ENCODE peak calls at places on chromosome 12, in four cellular contexts. X, W, O and F are unnamed samples.

GRCh38 chr12:113214938-113215400 is 6.3 kb upstream of the TPCN1 start:
- DNase-seq in X (peak; percentile 93), O (no peak), W (peak; percentile 81), F (no peak)

GRCh38 chr12:84642201-84642600 is 270.4 kb downstream of the SLC6A15 start:
- DNase-seq in W (no peak), X (no peak), O (no peak), F (no peak)

GRCh38 chr12:42859612-42860011 is 270.1 kb upstream of the PRICKLE1 start:
- DNase-seq in W (no peak), O (no peak), X (no peak), F (no peak)

GRCh38 chr12:76764856-76765255 is 941 bp downstream of the ZDHHC17 start:
- DNase-seq in O (no peak), W (peak; percentile 4), X (no peak), F (no peak)

GRCh38 chr12:129467749-129468148 is 436.1 kb downstream of the TMEM132D start:
- DNase-seq in O (no peak), W (no peak), X (no peak), F (no peak)

GRCh38 chr12:2494490-2495192 is 300.1 kb upstream of the FKBP4 start:
- DNase-seq in X (no peak), O (no peak), W (no peak), F (no peak)

GRCh38 chr12:76633415-76633814 is 73.8 kb upstream of the OSBPL8 start:
- DNase-seq in W (no peak), X (no peak), O (peak; percentile 16), F (no peak)

GRCh38 chr12:1611775-1612174 is 17.3 kb upstream of the WNT5B start:
- DNase-seq in W (no peak), O (no peak), X (no peak), F (no peak)

GRCh38 chr12:107491856-107492255 is 193.7 kb upstream of the PWP1 start:
- DNase-seq in W (no peak), O (no peak), X (no peak), F (no peak)

GRCh38 chr12:25976289-25976688 is 17.8 kb downstream of the RASSF8 start:
- DNase-seq in W (no peak), O (no peak), X (no peak), F (no peak)

GRCh38 chr12:62862259-62862881 is 72.6 kb downstream of the PPM1H start:
- DNase-seq in W (no peak), O (no peak), X (no peak), F (peak; percentile 25)

GRCh38 chr12:69059465-69060457 is 126.8 kb upstream of the CPM start:
- DNase-seq in X (peak; percentile 86), W (no peak), O (no peak), F (peak; percentile 36)

GRCh38 chr12:49990269-49990668 is 17.5 kb downstream of the AQP6 start:
- DNase-seq in O (no peak), X (no peak), W (no peak), F (no peak)

GRCh38 chr12:85036241-85036707 is at the start of the genes LRRIQ1 and TSPAN19:
- DNase-seq in W (peak; percentile 54), X (peak; percentile 70), O (peak; percentile 4), F (peak; percentile 39)

GRCh38 chr12:52252728-52253328 is 19.8 kb downstream of the KRT7 start:
- DNase-seq in X (no peak), W (no peak), O (no peak), F (no peak)

GRCh38 chr12:117093431-117093830 is 5.8 kb downstream of the TESC start:
- DNase-seq in X (no peak), W (no peak), O (no peak), F (no peak)

GRCh38 chr12:70606001-70606400 is 31.2 kb downstream of the PTPRB start:
- DNase-seq in W (peak; percentile 23), X (no peak), O (no peak), F (no peak)

GRCh38 chr12:118120579-118121363 is 15.2 kb upstream of the PEBP1 start:
- DNase-seq in X (no peak), O (peak; percentile 90), W (peak; percentile 91), F (no peak)

GRCh38 chr12:3150820-3151590 is 73.8 kb downstream of the TSPAN9 start:
- DNase-seq in O (no peak), W (no peak), X (no peak), F (no peak)

GRCh38 chr12:65607271-65607880 is 216.9 kb upstream of the HMGA2 start:
- DNase-seq in X (no peak), O (no peak), W (no peak), F (no peak)

GRCh38 chr12:39866135-39866534 is 239.7 kb downstream of the SLC2A13 start:
- DNase-seq in W (no peak), X (no peak), O (no peak), F (no peak)

GRCh38 chr12:54475542-54475941 is 2.1 kb upstream of the GTSF1 start:
- DNase-seq in X (no peak), O (no peak), W (no peak), F (no peak)

GRCh38 chr12:122473543-122474323 is 27.0 kb downstream of the ZCCHC8 start:
- DNase-seq in X (no peak), W (no peak), O (peak; percentile 20), F (no peak)
- TF ChIP-seq TCF7L2 in X (no peak), W (no peak), O (no peak), F (no peak)

GRCh38 chr12:108699955-108700563 is 31.3 kb downstream of the CORO1C start:
- DNase-seq in X (no peak), O (peak; percentile 90), W (no peak), F (no peak)

GRCh38 chr12:108702534-108702933 is 28.8 kb downstream of the CORO1C start:
- DNase-seq in W (no peak), X (no peak), O (no peak), F (no peak)

GRCh38 chr12:108700833-108701450 is 30.4 kb downstream of the CORO1C start:
- DNase-seq in X (no peak), W (no peak), O (no peak), F (no peak)

GRCh38 chr12:108704527-108704926 is 26.8 kb downstream of the CORO1C start:
- DNase-seq in X (no peak), W (no peak), O (no peak), F (no peak)

GRCh38 chr12:108701779-108702435 is 29.4 kb downstream of the CORO1C start:
- DNase-seq in W (no peak), O (no peak), X (no peak), F (no peak)
- TF ChIP-seq TCF7L2 in W (no peak), O (no peak), X (no peak), F (no peak)

GRCh38 chr12:57766464-57767311 is at the start of gene CYP27B1:
- DNase-seq in X (no peak), W (no peak), O (peak; percentile 49), F (no peak)
- TF ChIP-seq TCF7L2 in X (no peak), W (no peak), O (no peak), F (no peak)

DNA sequence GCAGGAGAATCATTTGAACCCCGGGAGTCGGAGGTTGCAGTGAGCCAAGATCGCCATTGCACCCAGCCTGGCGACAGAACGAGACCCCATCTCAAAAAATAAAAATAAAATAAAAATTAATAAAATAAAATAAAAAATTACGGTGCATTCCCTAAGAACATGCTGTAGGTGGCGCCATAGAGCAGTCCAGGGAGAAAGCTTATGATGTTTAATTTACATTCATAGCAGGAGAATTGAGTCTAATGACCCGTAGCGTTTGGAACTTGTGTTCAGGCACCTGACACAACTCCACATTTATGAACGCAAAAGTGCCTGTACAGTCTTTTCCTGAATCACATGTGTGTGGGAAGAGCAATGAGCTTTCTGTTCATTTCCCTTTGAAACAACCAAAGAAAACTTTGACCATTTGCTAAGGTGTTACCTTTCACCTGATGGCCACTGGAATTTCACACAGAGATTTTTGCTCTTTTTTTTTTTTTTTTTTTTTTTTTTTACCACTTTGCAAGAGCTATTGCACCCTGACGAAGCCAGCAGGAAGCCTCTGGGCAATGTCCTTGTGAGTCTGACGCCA is 60.6 kb upstream of the KCNA1 start:
- DNase-seq in O (peak; percentile 42), X (no peak), W (peak; percentile 30), F (peak; percentile 17)
- TF ChIP-seq TCF7L2 in O (no peak), X (no peak), W (no peak), F (no peak)

GRCh38 chr12:31588976-31589375 is 2.0 kb downstream of the DENND5B start:
- DNase-seq in W (no peak), O (no peak), X (no peak), F (no peak)

GRCh38 chr12:31589582-31589895 is 1.4 kb downstream of the DENND5B start:
- DNase-seq in O (no peak), X (no peak), W (no peak), F (no peak)

GRCh38 chr12:31591308-31591901 is 469 bp upstream of the DENND5B start:
- DNase-seq in W (no peak), O (no peak), X (no peak), F (peak; percentile 27)

GRCh38 chr12:31590730-31591307 is at the start of gene DENND5B:
- DNase-seq in O (peak; percentile 80), X (no peak), W (peak; percentile 50), F (no peak)

DNA sequence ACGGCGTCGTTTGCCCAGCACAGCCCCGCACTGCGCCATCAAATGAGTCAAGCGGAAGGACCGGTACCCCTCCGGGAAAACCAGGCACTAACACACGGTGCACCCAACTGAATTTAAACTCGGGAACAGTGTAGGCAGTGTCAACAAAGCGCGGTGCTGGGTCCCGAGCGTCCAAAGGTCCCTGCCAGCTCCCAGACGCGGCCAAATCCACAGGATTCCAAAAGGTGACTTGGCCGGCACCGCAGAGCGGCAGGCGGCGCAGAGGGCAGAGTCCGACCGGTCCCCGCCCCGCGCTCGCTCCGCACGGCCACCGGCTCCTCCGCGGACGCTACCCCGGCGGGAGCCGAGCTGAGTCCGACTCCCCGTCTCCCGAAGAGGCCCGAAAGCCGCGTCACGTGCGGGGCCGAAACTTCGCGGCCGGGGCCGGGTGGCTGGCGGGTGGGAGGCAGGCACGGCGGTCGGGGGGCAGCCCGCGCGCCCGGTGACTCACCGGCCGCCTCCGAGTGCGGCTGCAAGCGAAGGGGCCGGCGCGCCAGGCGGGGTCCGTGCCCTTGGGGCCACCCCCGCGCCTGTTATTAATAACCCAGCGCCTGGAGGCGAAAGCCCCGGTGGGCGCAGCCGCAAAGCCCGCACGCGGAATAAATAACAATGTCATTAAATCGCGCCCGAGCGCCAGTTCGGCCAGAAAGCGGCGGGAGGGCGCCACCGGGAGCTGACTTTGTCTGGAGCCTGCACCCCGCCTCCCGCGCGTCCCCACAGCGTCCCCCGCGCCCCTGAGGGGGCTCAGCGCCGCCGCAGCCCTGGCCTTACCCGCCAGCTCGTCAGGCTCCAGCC is 823 bp downstream of the DENND5B start:
- DNase-seq in O (peak; percentile 67), W (peak; percentile 89), X (peak; percentile 36), F (peak; percentile 46)
- TF ChIP-seq TCF7L2 in O (no peak), W (no peak), X (peak; percentile 94), F (peak; percentile 92)

DNA sequence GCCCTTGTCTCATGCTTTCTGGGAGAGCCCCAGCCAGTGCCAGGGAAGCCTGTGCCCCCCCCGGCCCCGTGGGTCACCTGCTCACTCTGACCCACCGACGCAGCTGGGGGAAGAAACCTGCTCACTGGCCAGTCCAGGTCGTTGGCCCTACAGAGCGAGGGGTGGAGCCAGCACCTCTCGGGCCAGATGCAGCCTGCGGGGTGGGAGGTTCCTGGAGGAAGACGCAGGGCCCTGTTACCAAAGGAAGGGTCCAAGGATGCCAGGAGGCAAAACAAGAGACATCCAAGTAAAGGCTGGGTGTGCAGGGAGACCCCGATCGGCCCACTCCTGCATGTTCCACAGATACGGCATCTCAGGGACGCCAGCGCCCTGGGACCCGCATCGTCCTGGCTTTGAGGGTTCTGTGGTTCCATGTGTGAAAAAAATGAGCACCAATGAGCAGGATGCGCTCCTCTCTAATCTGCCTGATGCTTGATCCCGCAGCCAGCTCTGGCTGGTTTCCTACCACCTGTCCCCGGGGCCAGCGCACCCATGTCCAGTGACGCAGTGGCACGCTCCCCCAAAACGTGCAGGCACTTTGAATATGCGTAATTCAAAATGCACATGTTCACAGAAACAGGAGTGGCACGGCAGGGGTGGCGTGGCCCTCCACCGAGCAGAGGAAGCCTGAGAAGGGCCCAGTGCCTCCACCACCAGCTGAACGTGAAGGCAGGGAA is 66.0 kb upstream of the GALNT9 start:
- DNase-seq in X (no peak), W (no peak), O (no peak), F (no peak)
- TF ChIP-seq TCF7L2 in X (no peak), W (no peak), O (no peak), F (no peak)

GRCh38 chr12:96457191-96457930 is 32.0 kb upstream of the CFAP54 start:
- DNase-seq in X (peak; percentile 37), O (no peak), W (no peak), F (no peak)
- TF ChIP-seq TCF7L2 in X (no peak), O (no peak), W (no peak), F (no peak)